ENCODE peak calls at places on chromosomes 1 and 21, in six cellular contexts. One of them, this sample, is unnamed.

GRCh38 chr1:40782371-40782956 is 1.1 kb upstream of the KCNQ4 start:
- DNase-seq in WTC11: peak
- DNase-seq in K562: no peak
- DNase-seq in H1: peak
- DNase-seq in HepG2: no peak
- DNase-seq in GM12878: no peak
- DNase-seq in this sample: no peak

GRCh38 chr1:108814343-108815125 is 42.4 kb downstream of the AKNAD1 start:
- DNase-seq in K562: no peak
- DNase-seq in WTC11: no peak
- DNase-seq in GM12878: no peak
- DNase-seq in H1: no peak
- DNase-seq in HepG2: no peak
- DNase-seq in this sample: no peak

GRCh38 chr1:154747841-154748766 is 122.0 kb downstream of the KCNN3 start:
- DNase-seq in GM12878: peak
- DNase-seq in K562: no peak
- DNase-seq in H1: no peak
- DNase-seq in HepG2: no peak
- DNase-seq in WTC11: no peak
- DNase-seq in this sample: no peak

GRCh38 chr1:153422450-153423068 is 6.2 kb downstream of the S100A7A start:
- DNase-seq in GM12878: no peak
- DNase-seq in WTC11: peak
- DNase-seq in HepG2: peak
- DNase-seq in K562: peak
- DNase-seq in H1: peak
- DNase-seq in this sample: peak

GRCh38 chr1:19373206-19374126 is 61.3 kb downstream of the SLC66A1 start:
- DNase-seq in HepG2: no peak
- DNase-seq in WTC11: no peak
- DNase-seq in K562: no peak
- DNase-seq in H1: no peak
- DNase-seq in GM12878: no peak
- DNase-seq in this sample: no peak

GRCh38 chr1:84247425-84248220 is 53.9 kb upstream of the SAMD13 start:
- DNase-seq in K562: peak
- DNase-seq in HepG2: no peak
- DNase-seq in WTC11: no peak
- DNase-seq in H1: no peak
- DNase-seq in GM12878: no peak
- DNase-seq in this sample: peak

GRCh38 chr1:25559996-25560395 is 16.6 kb downstream of the LDLRAP1 start:
- DNase-seq in WTC11: no peak
- DNase-seq in H1: no peak
- DNase-seq in GM12878: no peak
- DNase-seq in K562: no peak
- DNase-seq in HepG2: no peak
- DNase-seq in this sample: no peak

GRCh38 chr1:16717174-16718108 is 22.9 kb upstream of the RNU1-4 start:
- DNase-seq in HepG2: no peak
- DNase-seq in GM12878: no peak
- DNase-seq in H1: peak
- DNase-seq in K562: peak
- DNase-seq in WTC11: peak
- DNase-seq in this sample: no peak

GRCh38 chr1:14724234-14724633 is 125.7 kb downstream of the KAZN start:
- DNase-seq in GM12878: no peak
- DNase-seq in H1: no peak
- DNase-seq in WTC11: no peak
- DNase-seq in K562: no peak
- DNase-seq in HepG2: no peak
- DNase-seq in this sample: no peak

GRCh38 chr1:212600071-212600915 is 8.3 kb upstream of the ATF3 start:
- DNase-seq in K562: no peak
- DNase-seq in HepG2: no peak
- DNase-seq in H1: no peak
- DNase-seq in WTC11: no peak
- DNase-seq in GM12878: no peak
- DNase-seq in this sample: no peak

GRCh38 chr1:88029142-88029541 is 654.9 kb upstream of the PKN2 start:
- DNase-seq in H1: no peak
- DNase-seq in K562: no peak
- DNase-seq in WTC11: no peak
- DNase-seq in GM12878: no peak
- DNase-seq in HepG2: peak
- DNase-seq in this sample: no peak

GRCh38 chr1:53086504-53087070 is 24.6 kb downstream of the PODN start:
- DNase-seq in H1: no peak
- DNase-seq in GM12878: no peak
- DNase-seq in HepG2: no peak
- DNase-seq in WTC11: no peak
- DNase-seq in K562: no peak
- DNase-seq in this sample: no peak

GRCh38 chr1:63074321-63074720 is 248.0 kb upstream of the FOXD3 start:
- DNase-seq in K562: no peak
- DNase-seq in HepG2: no peak
- DNase-seq in GM12878: no peak
- DNase-seq in H1: peak
- DNase-seq in WTC11: no peak
- DNase-seq in this sample: no peak

GRCh38 chr1:226677121-226678020 is 61.7 kb downstream of the ITPKB start:
- DNase-seq in HepG2: no peak
- DNase-seq in WTC11: no peak
- DNase-seq in GM12878: no peak
- DNase-seq in H1: no peak
- DNase-seq in K562: no peak
- DNase-seq in this sample: no peak

GRCh38 chr1:53892911-53893310 is 1.1 kb upstream of the DIO1 start:
- DNase-seq in K562: no peak
- DNase-seq in HepG2: no peak
- DNase-seq in WTC11: no peak
- DNase-seq in GM12878: no peak
- DNase-seq in H1: no peak
- DNase-seq in this sample: no peak

GRCh38 chr1:225767591-225768540 is 9.8 kb upstream of the SRP9 start:
- DNase-seq in WTC11: peak
- DNase-seq in HepG2: peak
- DNase-seq in K562: peak
- DNase-seq in H1: peak
- DNase-seq in GM12878: no peak
- DNase-seq in this sample: no peak

GRCh38 chr1:10530756-10531155 is 56.0 kb downstream of the PEX14 start:
- DNase-seq in WTC11: no peak
- DNase-seq in H1: no peak
- DNase-seq in K562: no peak
- DNase-seq in GM12878: no peak
- DNase-seq in HepG2: no peak
- DNase-seq in this sample: no peak

GRCh38 chr1:242886137-242886536 is 361.6 kb upstream of the PLD5 start:
- DNase-seq in GM12878: no peak
- DNase-seq in HepG2: peak
- DNase-seq in K562: no peak
- DNase-seq in H1: no peak
- DNase-seq in WTC11: no peak
- DNase-seq in this sample: no peak

DNA sequence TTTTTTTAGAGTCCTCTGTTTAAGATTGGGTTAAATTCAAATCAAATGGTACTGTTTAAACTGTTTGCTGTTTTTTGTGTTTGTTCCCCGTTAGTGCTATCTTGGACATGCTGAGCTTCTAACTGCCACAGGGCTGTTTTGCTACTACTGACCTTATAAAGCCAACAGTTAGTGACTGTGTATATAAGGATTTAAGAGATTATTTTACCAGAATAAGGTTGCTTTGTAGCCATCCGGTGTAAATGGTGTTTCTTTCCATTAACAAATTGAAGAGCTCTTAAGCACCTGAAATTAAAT is 37.0 kb downstream of the ZNF281 start:
- DNase-seq in K562: no peak
- DNase-seq in HepG2: peak
- DNase-seq in H1: no peak
- DNase-seq in GM12878: no peak
- DNase-seq in WTC11: no peak
- DNase-seq in this sample: no peak
- TF ChIP-seq ATF3 in K562: no peak
- TF ChIP-seq ATF3 in HepG2: no peak
- TF ChIP-seq ATF3 in H1: no peak
- TF ChIP-seq ATF3 in GM12878: no peak
- TF ChIP-seq ATF3 in WTC11: no peak
- TF ChIP-seq ATF3 in this sample: no peak

GRCh38 chr21:44585892-44586291 is 5.5 kb upstream of the KRTAP10-5 start:
- DNase-seq in K562: no peak
- DNase-seq in H1: no peak
- DNase-seq in WTC11: no peak
- DNase-seq in GM12878: no peak
- DNase-seq in HepG2: no peak
- DNase-seq in this sample: no peak
- TF ChIP-seq ATF3 in K562: no peak
- TF ChIP-seq ATF3 in H1: no peak
- TF ChIP-seq ATF3 in WTC11: no peak
- TF ChIP-seq ATF3 in GM12878: no peak
- TF ChIP-seq ATF3 in HepG2: no peak
- TF ChIP-seq ATF3 in this sample: no peak

DNA sequence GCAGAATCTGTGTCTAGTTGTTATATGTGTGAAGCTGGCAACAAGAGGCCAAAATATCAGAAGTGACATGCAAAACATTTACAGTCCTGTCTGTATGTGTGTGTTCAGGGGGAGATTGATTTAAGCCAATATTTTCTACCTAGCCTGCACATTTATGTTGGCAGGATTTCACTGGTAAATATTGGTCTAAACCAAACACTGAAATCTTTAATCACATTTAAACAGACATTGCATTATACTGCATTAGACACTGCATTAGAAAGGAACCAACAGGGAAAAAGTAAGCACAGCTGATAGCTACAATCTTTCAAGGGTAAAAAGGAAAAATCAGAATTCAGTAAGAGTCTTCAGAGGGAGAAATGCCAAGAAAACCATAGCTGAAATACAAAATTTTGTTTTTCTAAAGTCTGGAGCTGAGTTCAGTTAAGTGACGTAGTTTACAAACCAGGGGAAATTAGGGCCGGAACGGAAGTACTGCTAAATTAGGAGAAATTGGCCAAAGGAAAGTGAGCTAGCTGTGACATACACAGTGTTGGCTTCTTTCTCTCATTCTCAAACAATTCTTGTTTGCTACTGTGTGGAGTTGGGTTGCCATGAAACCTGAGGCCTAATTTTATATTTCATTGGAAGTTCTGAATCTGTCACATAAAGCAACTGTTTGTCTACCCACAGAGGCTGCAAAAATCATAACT is 217.3 kb upstream of the SGIP1 start:
- DNase-seq in H1: no peak
- DNase-seq in HepG2: no peak
- DNase-seq in WTC11: no peak
- DNase-seq in K562: no peak
- DNase-seq in GM12878: no peak
- DNase-seq in this sample: no peak
- TF ChIP-seq ATF3 in H1: no peak
- TF ChIP-seq ATF3 in HepG2: no peak
- TF ChIP-seq ATF3 in WTC11: no peak
- TF ChIP-seq ATF3 in K562: no peak
- TF ChIP-seq ATF3 in GM12878: no peak
- TF ChIP-seq ATF3 in this sample: no peak

DNA sequence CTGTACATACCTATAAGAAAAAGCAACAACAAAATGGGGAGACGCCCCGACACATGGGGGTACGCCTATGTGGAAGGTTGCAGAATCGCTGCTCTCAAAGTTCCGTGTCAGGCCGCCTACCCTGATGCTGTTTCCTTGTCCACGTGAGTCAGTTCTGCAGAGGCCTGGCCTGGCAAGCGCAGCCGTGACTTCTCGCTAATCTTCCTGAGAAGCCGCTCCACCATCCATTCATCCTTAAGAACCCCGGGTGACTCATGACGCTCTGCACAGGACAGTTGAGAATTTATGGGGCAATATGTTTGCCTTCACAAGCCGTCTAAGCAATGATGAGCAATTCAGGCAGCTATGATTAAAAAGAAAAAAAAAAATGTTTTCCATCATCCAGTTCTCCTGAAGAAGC is 122.3 kb upstream of the TMPRSS2 start:
- DNase-seq in GM12878: no peak
- DNase-seq in WTC11: no peak
- DNase-seq in H1: no peak
- DNase-seq in K562: no peak
- DNase-seq in HepG2: no peak
- DNase-seq in this sample: peak
- TF ChIP-seq ATF3 in GM12878: no peak
- TF ChIP-seq ATF3 in WTC11: no peak
- TF ChIP-seq ATF3 in H1: no peak
- TF ChIP-seq ATF3 in K562: peak
- TF ChIP-seq ATF3 in HepG2: no peak
- TF ChIP-seq ATF3 in this sample: no peak

DNA sequence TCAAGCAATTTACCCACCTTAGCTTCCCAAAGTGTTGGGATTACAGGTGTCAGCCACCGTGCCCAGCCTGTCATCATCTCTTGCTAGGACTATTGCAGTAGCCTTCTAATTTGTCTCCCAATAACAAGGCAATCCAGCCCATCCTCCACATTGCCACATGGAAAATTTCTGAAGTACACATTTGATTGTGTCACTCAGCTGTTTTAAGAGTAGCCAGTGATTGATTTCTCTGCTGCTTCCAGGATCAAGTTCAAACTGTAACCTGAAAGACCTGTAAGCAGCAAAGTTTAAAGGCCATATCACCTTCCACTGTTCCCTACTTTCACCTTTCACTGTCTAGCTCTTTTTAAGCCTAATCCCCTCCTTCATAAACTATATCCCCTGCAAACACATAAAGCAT is 7.8 kb upstream of the ELK4 start:
- DNase-seq in H1: no peak
- DNase-seq in WTC11: no peak
- DNase-seq in K562: no peak
- DNase-seq in HepG2: peak
- DNase-seq in GM12878: no peak
- DNase-seq in this sample: no peak
- TF ChIP-seq ATF3 in H1: no peak
- TF ChIP-seq ATF3 in WTC11: no peak
- TF ChIP-seq ATF3 in K562: no peak
- TF ChIP-seq ATF3 in HepG2: no peak
- TF ChIP-seq ATF3 in GM12878: no peak
- TF ChIP-seq ATF3 in this sample: no peak

DNA sequence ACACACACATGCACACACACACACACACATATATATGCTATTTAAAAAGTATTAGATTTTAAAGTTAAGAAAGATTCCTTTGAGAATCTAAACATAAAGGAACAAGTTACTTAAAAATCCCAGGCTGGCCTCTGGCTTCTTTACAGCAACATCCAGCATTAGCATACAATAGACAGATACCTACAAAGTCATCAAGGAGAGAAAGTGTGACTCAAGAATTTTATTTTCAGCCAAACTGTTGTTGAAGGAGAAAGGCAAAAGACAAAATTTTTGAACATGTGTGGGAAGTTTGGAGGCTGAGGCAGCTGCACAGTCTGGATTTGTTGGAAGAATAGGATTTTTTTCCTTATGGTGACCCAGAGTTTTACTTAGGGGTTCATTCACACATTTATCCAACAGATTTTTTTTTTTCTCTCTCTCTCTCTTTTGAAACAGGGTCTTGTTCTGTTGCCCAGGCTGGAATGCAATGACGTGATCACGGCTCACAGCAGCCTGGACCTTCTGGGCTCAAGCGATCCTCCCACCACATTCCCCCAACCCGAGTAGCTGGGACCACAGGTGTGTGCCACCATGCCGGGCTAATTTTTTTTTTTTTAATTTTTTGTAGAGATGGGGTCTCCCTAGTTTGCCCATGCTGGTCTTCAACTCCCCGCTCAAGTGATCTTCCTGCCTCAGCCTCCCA is 24.0 kb upstream of the SPOCD1 start:
- DNase-seq in H1: no peak
- DNase-seq in K562: no peak
- DNase-seq in GM12878: no peak
- DNase-seq in WTC11: no peak
- DNase-seq in HepG2: no peak
- DNase-seq in this sample: no peak
- TF ChIP-seq ATF3 in H1: no peak
- TF ChIP-seq ATF3 in K562: no peak
- TF ChIP-seq ATF3 in GM12878: no peak
- TF ChIP-seq ATF3 in WTC11: no peak
- TF ChIP-seq ATF3 in HepG2: no peak
- TF ChIP-seq ATF3 in this sample: no peak

This sample was measured in HCT116.